ENCODE peak calls at places on chromosomes 13 and 19, in six cellular contexts. H is GM20000, G is Panc1, C is AG10803, O is mucosa of descending colon, E is astrocyte. B is an unnamed sample.
A peak's percentile ranks its signal among the peaks of the same experiment; 100 is the strongest.

GRCh38 chr13:77918391-77919261 is at the start of gene EDNRB:
- DNase-seq in H (no peak), C (peak; percentile 11), O (peak; percentile 52), G (no peak), E (peak; percentile 17), B (no peak)

GRCh38 chr19:622666-623065 is 10.7 kb downstream of the POLRMT start:
- DNase-seq in O (no peak), H (no peak), E (no peak), C (no peak), G (no peak), B (no peak)

GRCh38 chr13:29918845-29919244 is 68.4 kb upstream of the UBL3 start:
- DNase-seq in C (peak; percentile 90), G (no peak), E (peak; percentile 92), O (no peak), H (no peak), B (no peak)

GRCh38 chr13:30870049-30870884 is 35.8 kb upstream of the MEDAG start:
- DNase-seq in C (peak; percentile 99), O (peak; percentile 75), E (peak; percentile 100), H (no peak), G (no peak), B (no peak)

GRCh38 chr19:41551212-41551610 is 24.8 kb upstream of the CEACAM21 start:
- DNase-seq in E (no peak), G (no peak), C (no peak), H (no peak), O (no peak), B (no peak)

GRCh38 chr19:38842439-38843174 is 7.2 kb downstream of the HNRNPL start:
- DNase-seq in E (no peak), G (no peak), H (no peak), C (no peak), O (peak; percentile 69), B (peak; percentile 31)

GRCh38 chr19:29529646-29530548 is 4.1 kb downstream of the VSTM2B start:
- DNase-seq in C (no peak), E (no peak), O (no peak), G (no peak), H (no peak), B (no peak)

GRCh38 chr13:61414686-61415664 is 674 bp downstream of the PCDH20 start:
- DNase-seq in C (no peak), E (peak; percentile 36), O (peak; percentile 69), G (no peak), H (no peak), B (no peak)

GRCh38 chr19:42113641-42114348 is 18.5 kb downstream of the POU2F2 start:
- DNase-seq in O (no peak), C (peak; percentile 97), G (peak; percentile 43), H (peak; percentile 74), E (peak; percentile 97), B (peak; percentile 68)

GRCh38 chr19:961866-962620 is 22.1 kb upstream of the WDR18 start:
- DNase-seq in O (peak; percentile 80), H (no peak), E (no peak), G (no peak), C (peak; percentile 28), B (no peak)

GRCh38 chr13:99689955-99690354 is 188.7 kb downstream of the TM9SF2 start:
- DNase-seq in G (no peak), H (no peak), E (no peak), O (no peak), C (no peak), B (no peak)

GRCh38 chr13:106958690-106959089 is 390.8 kb upstream of the ARGLU1 start:
- DNase-seq in H (no peak), E (no peak), O (no peak), G (no peak), C (no peak), B (no peak)

GRCh38 chr13:105914637-105915036 is 620.8 kb downstream of the EFNB2 start:
- DNase-seq in H (no peak), O (no peak), C (peak; percentile 92), G (no peak), E (peak; percentile 80), B (no peak)

GRCh38 chr19:28290963-28291657 is 921.8 kb downstream of the UQCRFS1 start:
- DNase-seq in C (no peak), G (no peak), O (no peak), E (no peak), H (no peak), B (no peak)

GRCh38 chr13:50788551-50788950 is 54.9 kb downstream of the DLEU7 start:
- DNase-seq in O (no peak), C (peak; percentile 38), G (no peak), E (no peak), H (no peak), B (no peak)

GRCh38 chr13:42041684-42042035 is 6.8 kb upstream of the DGKH start:
- DNase-seq in H (peak; percentile 81), C (peak; percentile 62), O (peak; percentile 58), G (no peak), E (peak; percentile 50), B (no peak)

GRCh38 chr19:29881386-29881785 is 60.7 kb upstream of the URI1 start:
- DNase-seq in C (peak; percentile 58), H (no peak), E (peak; percentile 6), O (no peak), G (no peak), B (no peak)

GRCh38 chr13:33953203-33953602 is 135.3 kb downstream of the RFC3 start:
- DNase-seq in O (no peak), G (no peak), H (no peak), C (peak; percentile 86), E (peak; percentile 80), B (no peak)

GRCh38 chr13:50685491-50685890 is 158.0 kb downstream of the DLEU7 start:
- DNase-seq in G (no peak), E (peak; percentile 37), H (no peak), C (peak; percentile 46), O (no peak), B (no peak)

GRCh38 chr19:27918818-27919217 is 1294.1 kb downstream of the UQCRFS1 start:
- DNase-seq in G (no peak), H (no peak), C (no peak), E (no peak), O (no peak), B (no peak)

GRCh38 chr13:99055286-99056073 is 77.6 kb upstream of the DOCK9 start:
- DNase-seq in E (no peak), G (no peak), O (no peak), C (no peak), H (no peak), B (no peak)

GRCh38 chr13:55160911-55161310 is 1979.8 kb upstream of the PRR20A start:
- DNase-seq in E (no peak), O (no peak), H (no peak), G (no peak), C (no peak), B (no peak)

GRCh38 chr13:38641164-38641948 is 45.5 kb upstream of the FREM2 start:
- DNase-seq in O (no peak), E (no peak), G (no peak), H (no peak), C (peak; percentile 0), B (no peak)

GRCh38 chr19:49875801-49876421 is 1.2 kb downstream of the AKT1S1 start:
- DNase-seq in G (no peak), E (no peak), O (peak; percentile 85), H (peak; percentile 68), C (peak; percentile 27), B (peak; percentile 64)

GRCh38 chr19:49229416-49229815 is 71.8 kb downstream of the TRPM4 start:
- DNase-seq in G (no peak), O (no peak), H (no peak), E (no peak), C (no peak), B (no peak)

GRCh38 chr19:15463865-15464371 is 426 bp downstream of the RASAL3 start:
- DNase-seq in E (no peak), C (no peak), O (peak; percentile 85), G (no peak), H (peak; percentile 79), B (peak; percentile 52)

GRCh38 chr13:79581870-79582315 is 100.9 kb downstream of the NDFIP2 start:
- DNase-seq in E (peak; percentile 23), H (no peak), O (peak; percentile 37), G (no peak), C (peak; percentile 54), B (no peak)

DNA sequence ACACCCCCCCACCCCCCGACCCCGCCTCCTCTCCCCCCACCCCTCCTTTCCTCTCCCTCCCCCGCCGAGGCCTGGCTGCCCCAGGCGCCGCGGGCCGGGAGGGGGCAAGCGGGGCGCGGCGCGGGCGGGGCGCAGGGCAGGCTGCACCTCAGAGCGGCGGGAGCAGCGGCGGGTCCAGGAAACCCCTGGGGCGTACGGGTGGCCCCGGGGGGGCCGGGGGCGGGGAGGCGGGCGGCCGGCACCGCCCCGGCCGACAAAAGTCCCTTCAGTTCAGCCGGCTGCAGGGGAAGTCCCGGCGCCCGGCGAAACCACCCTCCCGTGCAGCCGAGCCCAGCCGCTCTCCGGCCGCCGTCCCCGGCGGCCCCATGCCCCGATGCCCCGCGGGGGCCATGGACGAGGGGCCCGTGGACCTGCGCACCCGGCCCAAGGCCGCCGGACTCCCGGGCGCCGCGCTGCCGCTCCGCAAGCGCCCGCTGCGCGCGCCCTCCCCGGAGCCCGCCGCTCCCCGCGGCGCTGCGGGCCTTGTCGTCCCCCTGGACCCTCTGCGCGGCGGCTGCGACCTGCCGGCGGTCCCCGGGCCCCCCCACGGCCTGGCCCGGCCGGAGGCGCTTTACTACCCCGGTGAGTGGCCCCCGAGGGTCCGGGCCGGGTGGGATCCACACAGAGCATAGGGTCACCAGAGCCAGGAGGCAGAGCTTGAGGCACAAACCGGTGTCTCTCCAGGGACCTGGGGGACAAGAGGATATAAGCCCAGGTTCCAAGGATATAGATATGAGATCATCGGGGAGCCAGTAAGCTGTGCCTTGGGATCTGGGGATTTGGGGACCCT is at the start of gene BCL3:
- DNase-seq in O (peak; percentile 93), E (no peak), H (peak; percentile 93), C (peak; percentile 75), G (no peak), B (peak; percentile 73)
- TF ChIP-seq CTCF in O (no peak), E (no peak), H (no peak), C (no peak), G (no peak), B (no peak)

DNA sequence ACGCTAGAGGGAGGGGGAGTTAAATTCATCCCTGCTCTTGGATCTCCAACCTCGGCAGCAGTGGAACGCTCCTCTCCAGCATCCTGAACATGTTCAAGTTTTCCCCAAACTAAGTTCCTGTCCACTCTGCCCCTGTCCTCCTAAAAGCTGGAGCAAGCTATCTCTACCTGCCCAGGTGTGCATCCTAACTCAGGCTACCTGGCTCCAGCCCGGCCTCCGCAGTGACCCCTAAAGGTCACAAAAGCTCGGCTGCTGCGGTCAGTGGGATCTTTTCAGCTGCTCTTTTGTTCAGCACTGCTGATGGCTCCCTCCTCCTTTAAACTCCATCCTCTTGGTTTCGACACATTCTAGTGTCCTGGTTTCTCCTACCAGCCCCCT is 1.4 kb downstream of the DCUN1D2 start:
- DNase-seq in C (peak; percentile 28), E (no peak), G (no peak), O (no peak), H (no peak), B (no peak)
- TF ChIP-seq CTCF in C (no peak), E (no peak), G (peak; percentile 18), O (no peak), H (no peak), B (no peak)

DNA sequence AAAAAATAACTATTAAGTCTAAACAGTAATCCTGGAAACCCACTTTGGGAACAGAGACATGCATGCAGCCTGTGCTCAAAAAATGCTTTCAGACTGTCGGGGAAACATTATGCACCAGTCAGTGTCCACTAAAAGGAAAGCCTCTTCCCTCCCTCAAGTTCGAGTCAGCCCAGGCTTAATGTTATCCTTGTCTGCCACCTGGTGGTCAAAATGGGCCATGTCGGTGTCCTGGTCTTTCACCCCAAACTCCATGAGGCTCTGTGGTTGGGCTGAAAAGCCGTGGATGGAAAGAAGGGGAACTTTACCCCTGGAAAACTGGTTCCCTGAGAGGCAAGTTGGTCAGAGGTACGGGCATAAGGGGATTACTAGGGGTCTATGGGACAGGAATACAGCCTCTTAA is 88.4 kb upstream of the ZNF492 start:
- DNase-seq in E (no peak), C (no peak), O (no peak), G (no peak), H (peak; percentile 23), B (no peak)
- TF ChIP-seq CTCF in E (no peak), C (peak; percentile 8), O (no peak), G (peak; percentile 25), H (peak; percentile 3), B (no peak)

GRCh38 chr13:26132756-26133155 is 80.9 kb upstream of the SHISA2 start:
- DNase-seq in G (no peak), E (peak; percentile 1), O (no peak), H (no peak), C (peak; percentile 6), B (no peak)
- TF ChIP-seq CTCF in G (peak; percentile 50), E (peak; percentile 13), O (no peak), H (no peak), C (peak; percentile 41), B (no peak)

B was measured in activated B cell treated with CpG ODN at 0.5 μM for 24 hours.